ENCODE peak calls at places on chromosomes 12 and 14, in five cellular contexts. L is transverse colon, X is A549, A is Peyer's patch, M is H54. P is an unnamed sample.

GRCh38 chr12:132150780-132151144 is 6.5 kb downstream of the NOC4L start:
- DNase-seq in L (peak; percentile 4), A (no peak), M (no peak), X (no peak), P (no peak)

GRCh38 chr12:129696952-129697351 is 206.9 kb downstream of the TMEM132D start:
- DNase-seq in M (no peak), X (peak; percentile 9), L (no peak), A (no peak), P (no peak)

GRCh38 chr14:88421286-88421685 is 35.8 kb downstream of the SPATA7 start:
- DNase-seq in A (no peak), M (no peak), X (no peak), L (no peak), P (no peak)

GRCh38 chr14:68951051-68951797 is 27.9 kb downstream of the ACTN1 start:
- DNase-seq in L (peak; percentile 86), X (peak; percentile 95), A (peak; percentile 80), M (peak; percentile 59), P (peak; percentile 95)

GRCh38 chr12:109797905-109798669 is 35.1 kb downstream of the TRPV4 start:
- DNase-seq in A (no peak), X (peak; percentile 46), M (no peak), L (no peak), P (no peak)

GRCh38 chr14:49586673-49587460 is 687 bp upstream of the RPS29 start:
- DNase-seq in A (no peak), X (peak; percentile 83), M (no peak), L (peak; percentile 27), P (no peak)

GRCh38 chr12:119804011-119804641 is 73.0 kb downstream of the CIT start:
- DNase-seq in L (no peak), A (no peak), X (peak; percentile 63), M (peak; percentile 61), P (peak; percentile 33)

GRCh38 chr12:119902084-119902509 is 25.0 kb upstream of the CIT start:
- DNase-seq in L (peak; percentile 68), M (peak; percentile 44), X (peak; percentile 88), A (peak; percentile 65), P (peak; percentile 52)

GRCh38 chr12:54195736-54196347 is 7.1 kb upstream of the SMUG1 start:
- DNase-seq in L (no peak), M (peak; percentile 46), X (no peak), A (no peak), P (no peak)

GRCh38 chr14:69003626-69004025 is 24.5 kb upstream of the ACTN1 start:
- DNase-seq in A (no peak), X (no peak), L (no peak), M (no peak), P (no peak)

GRCh38 chr14:83419420-83419819 is 1885.8 kb upstream of the SEL1L start:
- DNase-seq in M (no peak), X (no peak), L (no peak), A (no peak), P (no peak)

GRCh38 chr12:109773384-109774011 is 59.7 kb downstream of the TRPV4 start:
- DNase-seq in X (no peak), L (peak; percentile 25), M (no peak), A (peak; percentile 61), P (no peak)

GRCh38 chr12:39440781-39441180 is 2.1 kb downstream of the KIF21A start:
- DNase-seq in X (peak; percentile 14), L (no peak), A (no peak), M (no peak), P (no peak)

GRCh38 chr14:106024983-106025604 is 498.7 kb downstream of the TMEM121 start:
- DNase-seq in A (no peak), X (no peak), L (no peak), M (no peak), P (no peak)

GRCh38 chr12:13592063-13592942 is 389.1 kb downstream of the GRIN2B start:
- DNase-seq in L (no peak), M (no peak), A (no peak), X (no peak), P (no peak)

GRCh38 chr12:101475751-101476305 is 692 bp downstream of the SPIC start:
- DNase-seq in X (no peak), A (no peak), M (no peak), L (no peak), P (no peak)

GRCh38 chr14:23573384-23573783 is 5.2 kb downstream of the JPH4 start:
- DNase-seq in L (no peak), A (no peak), M (no peak), X (no peak), P (peak; percentile 62)

GRCh38 chr14:53368714-53369191 is 215.6 kb upstream of the DDHD1 start:
- DNase-seq in A (no peak), M (no peak), L (no peak), X (peak; percentile 22), P (no peak)

GRCh38 chr12:124236651-124237050 is 58.2 kb upstream of the RFLNA start:
- DNase-seq in L (peak; percentile 37), A (no peak), X (no peak), M (peak; percentile 54), P (no peak)

GRCh38 chr12:1530592-1531159 is 63.7 kb downstream of the FBXL14 start:
- DNase-seq in A (no peak), L (no peak), X (no peak), M (no peak), P (no peak)

GRCh38 chr12:73531752-73532151 is 1005.9 kb upstream of the ATXN7L3B start:
- DNase-seq in X (no peak), A (no peak), L (no peak), M (no peak), P (no peak)

GRCh38 chr14:27845902-27846301 is 920.7 kb upstream of the FOXG1 start:
- DNase-seq in A (no peak), L (no peak), X (no peak), M (no peak), P (no peak)

GRCh38 chr14:74019743-74020142 is 594 bp downstream of the BBOF1 start:
- DNase-seq in L (no peak), A (no peak), M (no peak), X (peak; percentile 29), P (no peak)

GRCh38 chr12:86139671-86140070 is 116.5 kb downstream of the MGAT4C start:
- DNase-seq in X (no peak), A (no peak), L (no peak), M (no peak), P (no peak)

DNA sequence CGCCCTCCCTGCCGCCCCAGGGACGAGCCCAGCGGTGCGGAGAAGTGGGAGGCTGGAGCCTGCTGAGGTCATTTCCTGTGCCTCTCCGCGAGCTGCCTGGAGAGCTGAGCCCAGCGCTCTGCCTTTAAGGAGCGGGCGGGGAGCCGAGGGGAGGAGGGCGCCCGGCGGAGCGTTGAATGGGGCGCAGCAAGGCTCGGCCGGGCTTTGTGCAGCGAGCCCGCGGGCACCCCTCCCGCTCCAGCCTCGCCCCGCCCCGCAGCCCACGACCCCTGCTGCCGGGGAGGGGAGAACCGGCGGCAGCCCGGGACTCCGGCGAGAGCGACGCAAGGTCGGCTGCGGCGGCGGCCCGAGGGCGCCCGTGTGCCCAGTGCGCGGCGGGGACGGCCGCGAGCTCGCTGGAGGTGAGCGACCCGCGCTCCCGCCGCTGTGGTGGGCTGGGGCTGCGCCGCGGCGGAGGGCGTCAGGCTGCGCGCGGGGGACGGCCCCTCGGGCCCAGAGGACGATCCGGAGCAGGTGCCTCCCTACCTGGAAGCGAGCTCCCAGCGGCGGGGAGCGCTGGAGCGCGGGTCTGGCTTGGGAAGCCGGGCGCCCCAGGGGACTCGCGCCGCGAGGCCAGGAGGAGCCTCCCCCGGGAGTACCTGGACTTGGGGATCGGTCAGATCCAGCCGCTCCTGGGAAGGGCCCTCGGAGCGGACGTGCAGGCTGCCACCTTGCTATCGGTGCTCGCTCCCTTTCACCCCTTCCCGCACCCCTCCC is at the start of gene PLEKHH1:
- DNase-seq in L (peak; percentile 88), M (peak; percentile 76), X (peak; percentile 77), A (peak; percentile 91), P (peak; percentile 57)
- TF ChIP-seq POLR2A in L (peak; percentile 80), M (no peak), X (peak; percentile 82), A (peak; percentile 89), P (no peak)

DNA sequence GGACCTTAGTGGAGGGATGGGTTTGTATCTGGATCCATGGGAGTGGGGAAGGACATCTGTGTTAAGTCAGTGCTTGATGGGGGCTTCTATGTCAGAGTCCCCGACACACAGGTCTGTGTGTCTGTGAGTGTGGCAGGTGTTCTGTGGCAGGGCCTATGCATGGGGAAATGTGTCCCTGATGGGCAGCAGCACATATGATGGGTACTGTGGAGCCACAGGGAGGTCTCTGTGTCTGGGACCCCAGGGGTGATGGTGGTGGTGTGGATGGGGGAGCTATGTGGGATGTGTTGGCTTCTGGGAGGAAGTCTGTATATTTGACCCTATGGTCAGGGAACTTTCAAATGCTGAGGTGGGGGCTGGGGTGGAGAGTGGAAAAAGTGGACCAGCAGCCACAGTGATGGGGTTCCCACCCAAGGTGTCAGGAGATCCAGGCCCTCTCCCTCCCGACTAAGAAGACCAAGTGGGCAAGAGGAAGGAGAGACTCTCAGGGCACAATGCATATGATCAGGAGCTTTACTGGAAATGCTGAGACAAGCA is 16.5 kb downstream of the KRT7 start:
- DNase-seq in L (no peak), X (no peak), M (no peak), A (no peak), P (no peak)
- TF ChIP-seq POLR2A in L (no peak), X (no peak), M (no peak), A (no peak), P (no peak)

GRCh38 chr14:96053600-96054381 is 14.6 kb downstream of the C14orf132 start:
- DNase-seq in M (peak; percentile 91), X (peak; percentile 24), A (no peak), L (peak; percentile 41), P (peak; percentile 87)
- TF ChIP-seq POLR2A in M (no peak), X (no peak), A (no peak), L (no peak), P (no peak)

DNA sequence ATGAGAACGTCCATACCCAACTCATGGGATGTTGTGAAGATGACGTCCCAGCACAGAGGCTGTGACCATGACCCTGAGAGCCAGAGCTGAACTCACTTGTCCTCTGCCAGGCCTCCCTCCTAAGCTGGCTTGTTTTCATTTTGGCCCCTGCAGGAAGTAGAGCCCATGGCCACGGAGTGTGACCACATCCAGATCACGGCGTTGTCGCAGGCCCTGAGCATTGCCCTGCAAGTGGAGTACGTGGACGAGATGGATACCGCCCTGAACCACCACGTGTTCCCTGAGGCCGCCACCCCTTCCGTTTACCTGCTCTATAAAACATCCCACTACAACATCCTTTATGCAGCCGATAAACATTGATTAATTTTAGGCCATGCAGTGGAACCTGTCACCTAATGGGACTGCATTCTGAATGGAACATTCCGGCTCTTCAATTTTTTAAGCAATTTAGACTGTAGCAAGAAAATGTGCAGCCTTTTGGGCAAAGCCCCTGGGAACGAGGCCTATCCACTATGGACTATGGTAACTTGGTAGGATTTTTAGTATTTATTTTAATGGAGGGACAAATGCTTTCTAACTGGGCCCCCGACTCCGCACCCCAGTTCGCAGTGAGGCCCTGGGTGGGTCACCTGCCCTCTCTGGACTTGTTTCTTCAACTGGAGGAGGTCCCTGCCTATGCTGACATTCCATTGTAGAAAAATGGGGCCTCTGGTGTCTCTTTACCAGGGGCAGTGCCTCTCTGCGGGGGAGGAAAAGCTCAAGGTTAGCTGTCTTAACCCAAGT is 19.6 kb downstream of the OTUB2 start:
- DNase-seq in A (no peak), L (peak; percentile 3), M (no peak), X (no peak), P (no peak)
- TF ChIP-seq POLR2A in A (no peak), L (no peak), M (no peak), X (no peak), P (no peak)

GRCh38 chr12:78864483-78865296 is at the start of gene SYT1:
- DNase-seq in X (peak; percentile 96), L (peak; percentile 25), M (peak; percentile 48), A (peak; percentile 50), P (no peak)

GRCh38 chr12:78866518-78866917 is 1.9 kb downstream of the SYT1 start:
- DNase-seq in M (no peak), L (no peak), A (no peak), X (no peak), P (no peak)

GRCh38 chr12:78865297-78865955 is 852 bp downstream of the SYT1 start:
- DNase-seq in X (no peak), M (no peak), A (no peak), L (no peak), P (no peak)

GRCh38 chr12:78863482-78864427 is 819 bp upstream of the SYT1 start:
- DNase-seq in L (peak; percentile 38), X (peak; percentile 86), A (peak; percentile 59), M (peak; percentile 47), P (no peak)
- TF ChIP-seq POLR2A in L (no peak), X (peak; percentile 52), A (no peak), M (peak; percentile 9), P (no peak)